ENCODE peak calls at places on chromosome 4, in nine cellular contexts. E is CD8-positive, alpha-beta memory T cell; N is stimulated activated CD4-positive, alpha-beta T cell treated with anti-CD3 and anti-CD28 coated beads, Interleukin-1b, Interleukin-23, amount 100 ng/mL, for 24 hours; O is suprapubic skin; C is progenitor cell of endocrine pancreas; T is OCI-LY7; J is activated B cell treated with CpG ODN at 0.5 μM for 24 hours; V is H4; G is heart right ventricle. X is an unnamed sample.

GRCh38 chr4:176153124-176153523 is 42.3 kb downstream of the SPATA4 start:
- DNase-seq in O (no peak), J (no peak), V (peak; percentile 60), E (no peak), C (no peak), T (no peak), G (no peak), N (no peak), X (no peak)

GRCh38 chr4:110032603-110033002 is 119.9 kb downstream of the EGF start:
- DNase-seq in T (no peak), C (no peak), G (no peak), J (no peak), N (no peak), O (no peak), E (no peak), V (peak; percentile 25), X (no peak)

GRCh38 chr4:64539234-64539849 is 130.1 kb upstream of the TECRL start:
- DNase-seq in C (peak; percentile 47), E (no peak), V (peak; percentile 64), O (no peak), G (peak; percentile 48), J (no peak), T (peak; percentile 61), N (no peak), X (peak; percentile 57)

GRCh38 chr4:163330828-163331628 is 1.4 kb downstream of the NPY1R start:
- DNase-seq in V (no peak), G (no peak), N (no peak), T (no peak), E (no peak), J (no peak), O (no peak), C (no peak), X (no peak)

GRCh38 chr4:88661724-88662123 is 35.9 kb downstream of the NAP1L5 start:
- DNase-seq in G (no peak), O (no peak), T (no peak), N (no peak), V (no peak), C (no peak), E (no peak), J (no peak), X (no peak)

GRCh38 chr4:2073808-2074481 is 14.8 kb downstream of the NAT8L start:
- DNase-seq in C (no peak), J (no peak), V (no peak), G (no peak), N (no peak), E (no peak), O (peak; percentile 52), T (no peak), X (no peak)

GRCh38 chr4:11720292-11720691 is 291.6 kb upstream of the HS3ST1 start:
- DNase-seq in T (no peak), N (no peak), V (peak; percentile 63), G (peak; percentile 7), O (no peak), C (no peak), J (no peak), E (no peak), X (no peak)

GRCh38 chr4:109978704-109979103 is 66.0 kb downstream of the EGF start:
- DNase-seq in O (no peak), T (no peak), E (no peak), C (no peak), G (no peak), J (no peak), N (no peak), V (no peak), X (no peak)

GRCh38 chr4:82898322-82899243 is 2.0 kb upstream of the THAP9 start:
- DNase-seq in E (no peak), O (no peak), V (peak; percentile 25), J (no peak), N (no peak), T (peak; percentile 43), G (no peak), C (no peak), X (no peak)

GRCh38 chr4:147733614-147734344 is 1.9 kb downstream of the ARHGAP10 start:
- DNase-seq in E (no peak), J (no peak), O (no peak), T (no peak), C (no peak), V (no peak), G (peak; percentile 59), N (no peak), X (no peak)

GRCh38 chr4:3339566-3339965 is 46.7 kb downstream of the RGS12 start:
- DNase-seq in C (no peak), O (no peak), T (no peak), E (no peak), J (no peak), N (no peak), V (no peak), G (no peak), X (no peak)

GRCh38 chr4:162839814-162840213 is 326.9 kb downstream of the NAF1 start:
- DNase-seq in J (no peak), G (no peak), O (no peak), V (no peak), C (no peak), T (no peak), N (no peak), E (no peak), X (no peak)

GRCh38 chr4:167629272-167629671 is 395.0 kb upstream of the SPOCK3 start:
- DNase-seq in O (no peak), V (no peak), C (no peak), E (no peak), N (no peak), J (no peak), G (no peak), T (no peak), X (no peak)

GRCh38 chr4:112910109-112910736 is 139.2 kb upstream of the ANK2 start:
- DNase-seq in E (no peak), J (no peak), G (peak; percentile 11), O (no peak), T (no peak), C (no peak), N (no peak), V (no peak), X (no peak)

GRCh38 chr4:53122280-53123116 is 243.4 kb downstream of the SCFD2 start:
- DNase-seq in T (no peak), E (no peak), G (no peak), O (no peak), V (no peak), J (no peak), N (no peak), C (no peak), X (no peak)

GRCh38 chr4:10655968-10656367 is 28.6 kb downstream of the CLNK start:
- DNase-seq in C (no peak), N (no peak), J (no peak), G (no peak), T (no peak), O (no peak), V (peak; percentile 60), E (no peak), X (no peak)

GRCh38 chr4:16226816-16227461 is 668 bp upstream of the TAPT1 start:
- DNase-seq in G (peak; percentile 62), N (no peak), J (peak; percentile 56), V (peak; percentile 20), E (peak; percentile 13), O (peak; percentile 76), T (peak; percentile 56), C (peak; percentile 38), X (no peak)

GRCh38 chr4:112377127-112377635 is 80.0 kb downstream of the ALPK1 start:
- DNase-seq in E (no peak), O (no peak), G (no peak), N (no peak), T (no peak), J (no peak), C (no peak), V (no peak), X (no peak)

GRCh38 chr4:10960386-10960785 is 275.8 kb upstream of the CLNK start:
- DNase-seq in O (no peak), J (no peak), C (no peak), G (no peak), T (no peak), E (no peak), N (no peak), V (no peak), X (no peak)

GRCh38 chr4:128796934-128797333 is 12.6 kb upstream of the JADE1 start:
- DNase-seq in N (no peak), V (no peak), G (no peak), E (no peak), J (no peak), C (no peak), T (no peak), O (no peak), X (no peak)

GRCh38 chr4:157141976-157142375 is 66.0 kb downstream of the GLRB start:
- DNase-seq in T (no peak), E (no peak), N (no peak), C (no peak), G (no peak), J (no peak), V (no peak), O (no peak), X (no peak)

GRCh38 chr4:124321370-124321769 is 391.2 kb downstream of the ANKRD50 start:
- DNase-seq in J (no peak), O (no peak), C (no peak), E (no peak), N (no peak), G (no peak), V (no peak), T (no peak), X (no peak)

GRCh38 chr4:122083356-122083755 is 68.8 kb upstream of the BLTP1 start:
- DNase-seq in E (no peak), O (no peak), T (no peak), G (no peak), J (no peak), V (no peak), C (no peak), N (no peak), X (no peak)

X was measured in NCI-H1417 treated with DMSO at 0.1 percent for 48 hours.